ENCODE peak calls at places on chromosomes 4 and X, in five cellular contexts. X, A, U, Q and D are unnamed samples.

GRCh38 chrX:39848900-39849299 is 248.9 kb downstream of the BCOR start:
- DNase-seq in X (no peak), A (no peak), U (no peak), Q (no peak), D (no peak)

GRCh38 chrX:16578218-16578617 is 71.7 kb upstream of the S100G start:
- DNase-seq in X (no peak), A (no peak), U (no peak), Q (no peak), D (no peak)

GRCh38 chr4:106201373-106201772 is 114.6 kb downstream of the TBCK start:
- DNase-seq in X (no peak), A (no peak), U (peak; percentile 14), Q (no peak), D (no peak)

GRCh38 chr4:52976523-52977230 is 114.6 kb downstream of the RASL11B start:
- DNase-seq in X (no peak), A (no peak), U (no peak), Q (no peak), D (no peak)

GRCh38 chrX:9279271-9279596 is 185.6 kb upstream of the TBL1X start:
- DNase-seq in X (no peak), A (no peak), U (no peak), Q (no peak), D (no peak)

GRCh38 chr4:155392486-155393184 is 15.9 kb upstream of the MAP9 start:
- DNase-seq in X (no peak), A (no peak), U (no peak), Q (no peak), D (no peak)

GRCh38 chr4:112075129-112075753 is 70.0 kb upstream of the FAM241A start:
- DNase-seq in X (no peak), A (no peak), U (peak; percentile 68), Q (no peak), D (no peak)

GRCh38 chr4:13522282-13523104 is 21.8 kb downstream of the NKX3-2 start:
- DNase-seq in X (no peak), A (no peak), U (no peak), Q (no peak), D (no peak)

GRCh38 chrX:55290963-55291362 is 26.2 kb upstream of the PAGE3 start:
- DNase-seq in X (no peak), A (no peak), U (no peak), Q (no peak), D (no peak)

GRCh38 chrX:20374866-20375530 is 108.3 kb upstream of the RPS6KA3 start:
- DNase-seq in X (no peak), A (no peak), U (peak; percentile 0), Q (no peak), D (no peak)

GRCh38 chr4:122963222-122963621 is 40.8 kb upstream of the NUDT6 start:
- DNase-seq in X (no peak), A (no peak), U (no peak), Q (no peak), D (no peak)

GRCh38 chr4:77314697-77315096 is 157.7 kb downstream of the CCNG2 start:
- DNase-seq in X (no peak), A (no peak), U (no peak), Q (no peak), D (no peak)

GRCh38 chr4:108592674-108592986 is 27.7 kb upstream of the RPL34 start:
- DNase-seq in X (no peak), A (no peak), U (no peak), Q (no peak), D (no peak)

GRCh38 chr4:24118031-24118430 is 228.2 kb upstream of the PPARGC1A start:
- DNase-seq in X (no peak), A (no peak), U (no peak), Q (no peak), D (no peak)

GRCh38 chr4:76570141-76570989 is 135.3 kb downstream of the SHROOM3 start:
- DNase-seq in X (no peak), A (no peak), U (no peak), Q (no peak), D (no peak)

GRCh38 chr4:72809208-72809607 is 240.2 kb upstream of the ADAMTS3 start:
- DNase-seq in X (no peak), A (no peak), U (no peak), Q (no peak), D (no peak)

GRCh38 chr4:188941524-188942109 is 802.4 kb downstream of the TRIML1 start:
- DNase-seq in X (no peak), A (no peak), U (no peak), Q (no peak), D (no peak)

GRCh38 chr4:63632858-63633257 is 776.4 kb downstream of the TECRL start:
- DNase-seq in X (no peak), A (no peak), U (no peak), Q (no peak), D (no peak)

GRCh38 chr4:3342182-3342854 is 49.5 kb downstream of the RGS12 start:
- DNase-seq in X (peak; percentile 13), A (no peak), U (no peak), Q (no peak), D (no peak)

GRCh38 chr4:141977433-141977832 is 341.1 kb downstream of the IL15 start:
- DNase-seq in X (no peak), A (no peak), U (no peak), Q (no peak), D (no peak)

GRCh38 chr4:133147365-133147821 is 1.7 kb upstream of the PCDH10 start:
- DNase-seq in X (no peak), A (no peak), U (no peak), Q (no peak), D (no peak)

GRCh38 chr4:133147922-133148689 is 988 bp upstream of the PCDH10 start:
- DNase-seq in X (no peak), A (no peak), U (no peak), Q (no peak), D (no peak)

GRCh38 chr4:133149932-133150642 is 993 bp downstream of the PCDH10 start:
- DNase-seq in X (no peak), A (no peak), U (no peak), Q (no peak), D (no peak)

GRCh38 chr4:133149364-133149695 is 236 bp downstream of the PCDH10 start:
- DNase-seq in X (no peak), A (no peak), U (no peak), Q (no peak), D (no peak)

GRCh38 chr4:133148690-133149363 is at the start of gene PCDH10:
- DNase-seq in X (no peak), A (peak; percentile 74), U (no peak), Q (peak; percentile 63), D (peak; percentile 86)
- H3K4me3 ChIP-seq in X (no peak within 1 kb of the TSS), A (peak within 1 kb of the TSS; percentile 8), U (no peak within 1 kb of the TSS), Q (peak within 1 kb of the TSS; percentile 76), D (peak within 1 kb of the TSS; percentile 46)

GRCh38 chr4:148573284-148573683 is 131.1 kb upstream of the NR3C2 start:
- DNase-seq in X (no peak), A (no peak), U (no peak), Q (no peak), D (no peak)

GRCh38 chr4:148575577-148575976 is 133.4 kb upstream of the NR3C2 start:
- DNase-seq in X (no peak), A (no peak), U (no peak), Q (no peak), D (no peak)

GRCh38 chr4:148574502-148574901 is 132.3 kb upstream of the NR3C2 start:
- DNase-seq in X (no peak), A (no peak), U (no peak), Q (no peak), D (no peak)

GRCh38 chr4:148574066-148574465 is 131.9 kb upstream of the NR3C2 start:
- DNase-seq in X (no peak), A (no peak), U (no peak), Q (no peak), D (no peak)

GRCh38 chr4:148574941-148575340 is 132.7 kb upstream of the NR3C2 start:
- DNase-seq in X (no peak), A (no peak), U (no peak), Q (no peak), D (no peak)
- H3K27ac ChIP-seq in X (no peak overlapping the region), A (no peak overlapping the region), U (no peak overlapping the region), Q (no peak overlapping the region), D (no peak overlapping the region)

DNA sequence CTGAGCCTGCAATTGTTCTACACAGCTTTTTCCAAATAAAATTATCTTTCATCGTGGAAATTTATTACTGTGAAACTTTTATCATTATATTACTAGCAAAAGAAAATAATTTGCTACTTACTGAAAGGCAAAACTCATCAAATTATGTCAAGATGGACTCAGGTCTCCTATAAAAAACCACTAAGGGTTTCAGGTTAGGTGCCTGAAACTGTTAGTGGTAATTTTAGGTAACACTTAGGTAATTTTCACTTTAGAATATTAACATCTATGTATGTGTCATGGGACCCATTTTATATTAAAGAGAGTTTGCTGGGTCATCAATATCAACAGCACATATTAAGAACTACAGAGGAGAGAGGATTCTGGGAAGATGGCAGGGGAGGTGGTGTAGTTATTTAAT is 651.5 kb downstream of the CENPC start:
- DNase-seq in X (no peak), A (no peak), U (no peak), Q (no peak), D (no peak)
- H3K4me3 ChIP-seq in X (no peak overlapping the region), A (no peak overlapping the region), U (no peak overlapping the region), Q (no peak overlapping the region), D (no peak overlapping the region)

GRCh38 chr4:26820346-26820745 is 40.3 kb upstream of the STIM2 start:
- DNase-seq in X (no peak), A (no peak), U (no peak), Q (no peak), D (no peak)

GRCh38 chr4:26823583-26823982 is 37.1 kb upstream of the STIM2 start:
- DNase-seq in X (no peak), A (no peak), U (no peak), Q (no peak), D (no peak)

GRCh38 chr4:26821677-26822503 is 38.8 kb upstream of the STIM2 start:
- DNase-seq in X (no peak), A (no peak), U (no peak), Q (no peak), D (no peak)

GRCh38 chr4:26819478-26819877 is 41.2 kb upstream of the STIM2 start:
- DNase-seq in X (no peak), A (no peak), U (peak; percentile 43), Q (no peak), D (no peak)

DNA sequence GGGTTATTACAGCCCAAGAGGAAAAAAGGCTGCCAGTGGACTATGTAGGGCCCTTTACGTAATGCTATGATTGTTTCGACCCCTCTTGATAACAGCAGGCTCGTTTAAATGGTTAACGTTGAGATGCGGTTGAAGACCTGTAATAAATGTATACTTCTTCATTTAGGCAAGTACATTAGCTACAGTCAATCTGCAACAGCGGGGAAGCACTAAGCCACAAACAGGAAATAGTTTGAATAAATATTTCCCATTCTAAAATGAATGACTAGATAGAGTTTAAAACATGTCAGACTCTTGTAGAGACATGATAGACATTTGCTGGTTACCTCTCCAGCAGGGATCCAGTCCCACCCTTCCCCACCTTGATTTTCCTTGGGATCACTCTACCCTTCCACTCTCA is 38.1 kb upstream of the STIM2 start:
- DNase-seq in X (no peak), A (no peak), U (peak; percentile 54), Q (no peak), D (no peak)
- H3K27ac ChIP-seq in X (no peak overlapping the region), A (peak overlapping the region; percentile 3), U (peak overlapping the region; percentile 2), Q (no peak overlapping the region), D (no peak overlapping the region)

DNA sequence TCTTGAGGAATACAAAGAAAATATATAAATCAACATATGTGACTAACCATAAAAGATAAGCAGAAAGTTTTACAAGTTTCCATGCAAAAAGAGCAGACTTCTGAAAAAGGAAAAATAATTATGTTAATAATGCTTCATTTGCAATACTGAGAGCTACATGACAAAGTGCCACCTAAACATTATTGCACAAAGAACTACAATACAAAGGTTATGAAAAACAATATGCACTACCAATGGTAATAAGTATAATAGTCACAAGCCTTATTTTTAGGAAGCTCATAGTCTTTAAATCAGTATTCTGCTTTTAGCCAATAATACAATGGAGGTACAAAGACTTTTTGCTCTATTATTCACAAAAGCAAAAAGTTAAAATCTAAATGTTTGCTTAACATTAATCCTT is 411.2 kb downstream of the TLL1 start:
- DNase-seq in X (no peak), A (no peak), U (no peak), Q (no peak), D (no peak)
- H3K4me3 ChIP-seq in X (no peak overlapping the region), A (no peak overlapping the region), U (no peak overlapping the region), Q (no peak overlapping the region), D (no peak overlapping the region)